ENCODE peak calls at places on chromosomes 12 and 14, in nine cellular contexts. One of them, this sample, is unnamed.

GRCh38 chr14:36254020-36254614 is 66.3 kb downstream of the MBIP start:
- DNase-seq in mucosa of gallbladder: no peak
- DNase-seq in prostate gland: no peak
- DNase-seq in neural crest cell: no peak
- DNase-seq in right atrium auricular region: no peak
- DNase-seq in stimulated activated CD8-positive, alpha-beta memory T cell treated with anti-CD3 and anti-CD28 coated beads, Interleukin-4, amount 100 ng/mL, for 48 hours: no peak
- DNase-seq in A549: no peak
- DNase-seq in adipocyte: peak; percentile 61
- DNase-seq in stimulated activated effector memory CD8-positive, alpha-beta T cell treated with anti-CD3 and anti-CD28 coated beads, Interleukin-12 subunit alpha, Interleukin-12 subunit beta, amount 100 ng/mL, for 72 hours: no peak
- DNase-seq in this sample: no peak

GRCh38 chr12:6340745-6341438 is 984 bp downstream of the TNFRSF1A start:
- DNase-seq in neural crest cell: no peak
- DNase-seq in stimulated activated CD8-positive, alpha-beta memory T cell treated with anti-CD3 and anti-CD28 coated beads, Interleukin-4, amount 100 ng/mL, for 48 hours: no peak
- DNase-seq in adipocyte: no peak
- DNase-seq in mucosa of gallbladder: no peak
- DNase-seq in stimulated activated effector memory CD8-positive, alpha-beta T cell treated with anti-CD3 and anti-CD28 coated beads, Interleukin-12 subunit alpha, Interleukin-12 subunit beta, amount 100 ng/mL, for 72 hours: no peak
- DNase-seq in prostate gland: no peak
- DNase-seq in right atrium auricular region: no peak
- DNase-seq in A549: no peak
- DNase-seq in this sample: no peak

GRCh38 chr12:104998423-104999346 is 12.6 kb downstream of the NOPCHAP1 start:
- DNase-seq in stimulated activated effector memory CD8-positive, alpha-beta T cell treated with anti-CD3 and anti-CD28 coated beads, Interleukin-12 subunit alpha, Interleukin-12 subunit beta, amount 100 ng/mL, for 72 hours: no peak
- DNase-seq in right atrium auricular region: no peak
- DNase-seq in prostate gland: no peak
- DNase-seq in neural crest cell: no peak
- DNase-seq in mucosa of gallbladder: no peak
- DNase-seq in stimulated activated CD8-positive, alpha-beta memory T cell treated with anti-CD3 and anti-CD28 coated beads, Interleukin-4, amount 100 ng/mL, for 48 hours: no peak
- DNase-seq in adipocyte: no peak
- DNase-seq in A549: no peak
- DNase-seq in this sample: peak; percentile 60

GRCh38 chr12:114920828-114921579 is 237.0 kb upstream of the TBX3 start:
- DNase-seq in prostate gland: no peak
- DNase-seq in A549: no peak
- DNase-seq in neural crest cell: no peak
- DNase-seq in stimulated activated effector memory CD8-positive, alpha-beta T cell treated with anti-CD3 and anti-CD28 coated beads, Interleukin-12 subunit alpha, Interleukin-12 subunit beta, amount 100 ng/mL, for 72 hours: no peak
- DNase-seq in mucosa of gallbladder: no peak
- DNase-seq in right atrium auricular region: no peak
- DNase-seq in stimulated activated CD8-positive, alpha-beta memory T cell treated with anti-CD3 and anti-CD28 coated beads, Interleukin-4, amount 100 ng/mL, for 48 hours: no peak
- DNase-seq in adipocyte: peak; percentile 32
- DNase-seq in this sample: no peak

GRCh38 chr14:100620437-100621100 is 33.4 kb upstream of the BEGAIN start:
- DNase-seq in stimulated activated CD8-positive, alpha-beta memory T cell treated with anti-CD3 and anti-CD28 coated beads, Interleukin-4, amount 100 ng/mL, for 48 hours: no peak
- DNase-seq in prostate gland: no peak
- DNase-seq in right atrium auricular region: no peak
- DNase-seq in neural crest cell: no peak
- DNase-seq in mucosa of gallbladder: no peak
- DNase-seq in stimulated activated effector memory CD8-positive, alpha-beta T cell treated with anti-CD3 and anti-CD28 coated beads, Interleukin-12 subunit alpha, Interleukin-12 subunit beta, amount 100 ng/mL, for 72 hours: no peak
- DNase-seq in A549: no peak
- DNase-seq in adipocyte: no peak
- DNase-seq in this sample: no peak

GRCh38 chr14:64720190-64720589 is 16.0 kb downstream of the PLEKHG3 start:
- DNase-seq in right atrium auricular region: no peak
- DNase-seq in stimulated activated effector memory CD8-positive, alpha-beta T cell treated with anti-CD3 and anti-CD28 coated beads, Interleukin-12 subunit alpha, Interleukin-12 subunit beta, amount 100 ng/mL, for 72 hours: no peak
- DNase-seq in mucosa of gallbladder: peak; percentile 83
- DNase-seq in adipocyte: no peak
- DNase-seq in stimulated activated CD8-positive, alpha-beta memory T cell treated with anti-CD3 and anti-CD28 coated beads, Interleukin-4, amount 100 ng/mL, for 48 hours: no peak
- DNase-seq in prostate gland: no peak
- DNase-seq in A549: peak; percentile 92
- DNase-seq in neural crest cell: no peak
- DNase-seq in this sample: peak; percentile 71

GRCh38 chr12:25957898-25958253 is 606 bp upstream of the RASSF8 start:
- DNase-seq in neural crest cell: no peak
- DNase-seq in stimulated activated effector memory CD8-positive, alpha-beta T cell treated with anti-CD3 and anti-CD28 coated beads, Interleukin-12 subunit alpha, Interleukin-12 subunit beta, amount 100 ng/mL, for 72 hours: no peak
- DNase-seq in right atrium auricular region: peak; percentile 72
- DNase-seq in mucosa of gallbladder: no peak
- DNase-seq in prostate gland: no peak
- DNase-seq in adipocyte: peak; percentile 83
- DNase-seq in stimulated activated CD8-positive, alpha-beta memory T cell treated with anti-CD3 and anti-CD28 coated beads, Interleukin-4, amount 100 ng/mL, for 48 hours: peak; percentile 27
- DNase-seq in A549: no peak
- DNase-seq in this sample: no peak

GRCh38 chr14:102777711-102778615 is 714 bp downstream of the TRAF3 start:
- DNase-seq in neural crest cell: no peak
- DNase-seq in A549: no peak
- DNase-seq in right atrium auricular region: no peak
- DNase-seq in mucosa of gallbladder: no peak
- DNase-seq in stimulated activated CD8-positive, alpha-beta memory T cell treated with anti-CD3 and anti-CD28 coated beads, Interleukin-4, amount 100 ng/mL, for 48 hours: peak; percentile 45
- DNase-seq in adipocyte: peak; percentile 71
- DNase-seq in prostate gland: no peak
- DNase-seq in stimulated activated effector memory CD8-positive, alpha-beta T cell treated with anti-CD3 and anti-CD28 coated beads, Interleukin-12 subunit alpha, Interleukin-12 subunit beta, amount 100 ng/mL, for 72 hours: peak; percentile 15
- DNase-seq in this sample: peak; percentile 26

GRCh38 chr14:64439141-64439540 is 26.2 kb upstream of the AKAP5 start:
- DNase-seq in mucosa of gallbladder: no peak
- DNase-seq in A549: no peak
- DNase-seq in right atrium auricular region: no peak
- DNase-seq in adipocyte: no peak
- DNase-seq in stimulated activated CD8-positive, alpha-beta memory T cell treated with anti-CD3 and anti-CD28 coated beads, Interleukin-4, amount 100 ng/mL, for 48 hours: no peak
- DNase-seq in stimulated activated effector memory CD8-positive, alpha-beta T cell treated with anti-CD3 and anti-CD28 coated beads, Interleukin-12 subunit alpha, Interleukin-12 subunit beta, amount 100 ng/mL, for 72 hours: no peak
- DNase-seq in prostate gland: no peak
- DNase-seq in neural crest cell: no peak
- DNase-seq in this sample: no peak

GRCh38 chr12:57280234-57281062 is 29.5 kb upstream of the STAC3 start:
- DNase-seq in stimulated activated CD8-positive, alpha-beta memory T cell treated with anti-CD3 and anti-CD28 coated beads, Interleukin-4, amount 100 ng/mL, for 48 hours: peak; percentile 78
- DNase-seq in adipocyte: peak; percentile 79
- DNase-seq in stimulated activated effector memory CD8-positive, alpha-beta T cell treated with anti-CD3 and anti-CD28 coated beads, Interleukin-12 subunit alpha, Interleukin-12 subunit beta, amount 100 ng/mL, for 72 hours: peak; percentile 43
- DNase-seq in right atrium auricular region: no peak
- DNase-seq in mucosa of gallbladder: peak; percentile 62
- DNase-seq in prostate gland: peak; percentile 56
- DNase-seq in A549: peak; percentile 89
- DNase-seq in neural crest cell: no peak
- DNase-seq in this sample: peak; percentile 79

GRCh38 chr14:28707814-28708213 is 58.8 kb upstream of the FOXG1 start:
- DNase-seq in adipocyte: peak; percentile 57
- DNase-seq in prostate gland: no peak
- DNase-seq in neural crest cell: no peak
- DNase-seq in stimulated activated CD8-positive, alpha-beta memory T cell treated with anti-CD3 and anti-CD28 coated beads, Interleukin-4, amount 100 ng/mL, for 48 hours: no peak
- DNase-seq in stimulated activated effector memory CD8-positive, alpha-beta T cell treated with anti-CD3 and anti-CD28 coated beads, Interleukin-12 subunit alpha, Interleukin-12 subunit beta, amount 100 ng/mL, for 72 hours: no peak
- DNase-seq in A549: no peak
- DNase-seq in mucosa of gallbladder: no peak
- DNase-seq in right atrium auricular region: no peak
- DNase-seq in this sample: no peak

GRCh38 chr12:124160102-124160501 is 134.8 kb upstream of the RFLNA start:
- DNase-seq in neural crest cell: no peak
- DNase-seq in stimulated activated CD8-positive, alpha-beta memory T cell treated with anti-CD3 and anti-CD28 coated beads, Interleukin-4, amount 100 ng/mL, for 48 hours: no peak
- DNase-seq in right atrium auricular region: no peak
- DNase-seq in prostate gland: no peak
- DNase-seq in stimulated activated effector memory CD8-positive, alpha-beta T cell treated with anti-CD3 and anti-CD28 coated beads, Interleukin-12 subunit alpha, Interleukin-12 subunit beta, amount 100 ng/mL, for 72 hours: no peak
- DNase-seq in A549: no peak
- DNase-seq in adipocyte: no peak
- DNase-seq in mucosa of gallbladder: no peak
- DNase-seq in this sample: no peak

GRCh38 chr12:65188179-65188709 is 18.9 kb downstream of the LEMD3 start:
- DNase-seq in prostate gland: no peak
- DNase-seq in right atrium auricular region: no peak
- DNase-seq in stimulated activated effector memory CD8-positive, alpha-beta T cell treated with anti-CD3 and anti-CD28 coated beads, Interleukin-12 subunit alpha, Interleukin-12 subunit beta, amount 100 ng/mL, for 72 hours: no peak
- DNase-seq in stimulated activated CD8-positive, alpha-beta memory T cell treated with anti-CD3 and anti-CD28 coated beads, Interleukin-4, amount 100 ng/mL, for 48 hours: no peak
- DNase-seq in A549: no peak
- DNase-seq in neural crest cell: no peak
- DNase-seq in mucosa of gallbladder: no peak
- DNase-seq in adipocyte: no peak
- DNase-seq in this sample: no peak

GRCh38 chr14:54474232-54474793 is 14.5 kb downstream of the GMFB start:
- DNase-seq in adipocyte: peak; percentile 55
- DNase-seq in stimulated activated CD8-positive, alpha-beta memory T cell treated with anti-CD3 and anti-CD28 coated beads, Interleukin-4, amount 100 ng/mL, for 48 hours: no peak
- DNase-seq in stimulated activated effector memory CD8-positive, alpha-beta T cell treated with anti-CD3 and anti-CD28 coated beads, Interleukin-12 subunit alpha, Interleukin-12 subunit beta, amount 100 ng/mL, for 72 hours: no peak
- DNase-seq in A549: no peak
- DNase-seq in right atrium auricular region: no peak
- DNase-seq in prostate gland: no peak
- DNase-seq in mucosa of gallbladder: no peak
- DNase-seq in neural crest cell: no peak
- DNase-seq in this sample: no peak

GRCh38 chr12:124548854-124549378 is 18.5 kb downstream of the NCOR2 start:
- DNase-seq in prostate gland: peak; percentile 73
- DNase-seq in stimulated activated effector memory CD8-positive, alpha-beta T cell treated with anti-CD3 and anti-CD28 coated beads, Interleukin-12 subunit alpha, Interleukin-12 subunit beta, amount 100 ng/mL, for 72 hours: no peak
- DNase-seq in stimulated activated CD8-positive, alpha-beta memory T cell treated with anti-CD3 and anti-CD28 coated beads, Interleukin-4, amount 100 ng/mL, for 48 hours: peak; percentile 63
- DNase-seq in mucosa of gallbladder: peak; percentile 53
- DNase-seq in right atrium auricular region: no peak
- DNase-seq in adipocyte: peak; percentile 80
- DNase-seq in A549: no peak
- DNase-seq in neural crest cell: no peak
- DNase-seq in this sample: no peak

GRCh38 chr14:50344116-50344775 is 32.1 kb downstream of the DMAC2L start:
- DNase-seq in mucosa of gallbladder: no peak
- DNase-seq in prostate gland: no peak
- DNase-seq in adipocyte: no peak
- DNase-seq in right atrium auricular region: no peak
- DNase-seq in A549: no peak
- DNase-seq in stimulated activated effector memory CD8-positive, alpha-beta T cell treated with anti-CD3 and anti-CD28 coated beads, Interleukin-12 subunit alpha, Interleukin-12 subunit beta, amount 100 ng/mL, for 72 hours: peak; percentile 41
- DNase-seq in neural crest cell: no peak
- DNase-seq in stimulated activated CD8-positive, alpha-beta memory T cell treated with anti-CD3 and anti-CD28 coated beads, Interleukin-4, amount 100 ng/mL, for 48 hours: peak; percentile 79
- DNase-seq in this sample: no peak

GRCh38 chr12:124500232-124501079 is 67.0 kb downstream of the NCOR2 start:
- DNase-seq in neural crest cell: no peak
- DNase-seq in A549: no peak
- DNase-seq in mucosa of gallbladder: no peak
- DNase-seq in stimulated activated CD8-positive, alpha-beta memory T cell treated with anti-CD3 and anti-CD28 coated beads, Interleukin-4, amount 100 ng/mL, for 48 hours: no peak
- DNase-seq in right atrium auricular region: no peak
- DNase-seq in adipocyte: peak; percentile 51
- DNase-seq in prostate gland: no peak
- DNase-seq in stimulated activated effector memory CD8-positive, alpha-beta T cell treated with anti-CD3 and anti-CD28 coated beads, Interleukin-12 subunit alpha, Interleukin-12 subunit beta, amount 100 ng/mL, for 72 hours: no peak
- DNase-seq in this sample: no peak

GRCh38 chr12:48156648-48157015 is 683 bp downstream of the ASB8 start:
- DNase-seq in right atrium auricular region: no peak
- DNase-seq in A549: no peak
- DNase-seq in mucosa of gallbladder: no peak
- DNase-seq in adipocyte: no peak
- DNase-seq in prostate gland: no peak
- DNase-seq in stimulated activated CD8-positive, alpha-beta memory T cell treated with anti-CD3 and anti-CD28 coated beads, Interleukin-4, amount 100 ng/mL, for 48 hours: no peak
- DNase-seq in stimulated activated effector memory CD8-positive, alpha-beta T cell treated with anti-CD3 and anti-CD28 coated beads, Interleukin-12 subunit alpha, Interleukin-12 subunit beta, amount 100 ng/mL, for 72 hours: no peak
- DNase-seq in neural crest cell: no peak
- DNase-seq in this sample: no peak

GRCh38 chr14:69291891-69292586 is 32.1 kb downstream of the GALNT16 start:
- DNase-seq in stimulated activated CD8-positive, alpha-beta memory T cell treated with anti-CD3 and anti-CD28 coated beads, Interleukin-4, amount 100 ng/mL, for 48 hours: no peak
- DNase-seq in neural crest cell: no peak
- DNase-seq in stimulated activated effector memory CD8-positive, alpha-beta T cell treated with anti-CD3 and anti-CD28 coated beads, Interleukin-12 subunit alpha, Interleukin-12 subunit beta, amount 100 ng/mL, for 72 hours: no peak
- DNase-seq in prostate gland: no peak
- DNase-seq in adipocyte: no peak
- DNase-seq in A549: no peak
- DNase-seq in mucosa of gallbladder: no peak
- DNase-seq in right atrium auricular region: no peak
- DNase-seq in this sample: no peak

GRCh38 chr12:49537231-49537708 is 1.6 kb upstream of the KCNH3 start:
- DNase-seq in adipocyte: peak; percentile 25
- DNase-seq in prostate gland: no peak
- DNase-seq in stimulated activated effector memory CD8-positive, alpha-beta T cell treated with anti-CD3 and anti-CD28 coated beads, Interleukin-12 subunit alpha, Interleukin-12 subunit beta, amount 100 ng/mL, for 72 hours: no peak
- DNase-seq in right atrium auricular region: no peak
- DNase-seq in stimulated activated CD8-positive, alpha-beta memory T cell treated with anti-CD3 and anti-CD28 coated beads, Interleukin-4, amount 100 ng/mL, for 48 hours: no peak
- DNase-seq in neural crest cell: no peak
- DNase-seq in A549: no peak
- DNase-seq in mucosa of gallbladder: no peak
- DNase-seq in this sample: no peak

GRCh38 chr12:47317182-47317915 is 237.6 kb upstream of the AMIGO2 start:
- DNase-seq in right atrium auricular region: no peak
- DNase-seq in neural crest cell: no peak
- DNase-seq in prostate gland: no peak
- DNase-seq in stimulated activated effector memory CD8-positive, alpha-beta T cell treated with anti-CD3 and anti-CD28 coated beads, Interleukin-12 subunit alpha, Interleukin-12 subunit beta, amount 100 ng/mL, for 72 hours: no peak
- DNase-seq in mucosa of gallbladder: no peak
- DNase-seq in adipocyte: no peak
- DNase-seq in stimulated activated CD8-positive, alpha-beta memory T cell treated with anti-CD3 and anti-CD28 coated beads, Interleukin-4, amount 100 ng/mL, for 48 hours: no peak
- DNase-seq in A549: no peak
- DNase-seq in this sample: no peak

GRCh38 chr14:65966188-65966587 is 520.0 kb upstream of the CCDC196 start:
- DNase-seq in mucosa of gallbladder: no peak
- DNase-seq in adipocyte: no peak
- DNase-seq in stimulated activated effector memory CD8-positive, alpha-beta T cell treated with anti-CD3 and anti-CD28 coated beads, Interleukin-12 subunit alpha, Interleukin-12 subunit beta, amount 100 ng/mL, for 72 hours: no peak
- DNase-seq in neural crest cell: no peak
- DNase-seq in stimulated activated CD8-positive, alpha-beta memory T cell treated with anti-CD3 and anti-CD28 coated beads, Interleukin-4, amount 100 ng/mL, for 48 hours: no peak
- DNase-seq in right atrium auricular region: no peak
- DNase-seq in A549: no peak
- DNase-seq in prostate gland: no peak
- DNase-seq in this sample: no peak

GRCh38 chr12:12439636-12440035 is 82.8 kb downstream of the BORCS5 start:
- DNase-seq in stimulated activated effector memory CD8-positive, alpha-beta T cell treated with anti-CD3 and anti-CD28 coated beads, Interleukin-12 subunit alpha, Interleukin-12 subunit beta, amount 100 ng/mL, for 72 hours: no peak
- DNase-seq in A549: peak; percentile 77
- DNase-seq in right atrium auricular region: no peak
- DNase-seq in neural crest cell: no peak
- DNase-seq in mucosa of gallbladder: no peak
- DNase-seq in adipocyte: no peak
- DNase-seq in prostate gland: no peak
- DNase-seq in stimulated activated CD8-positive, alpha-beta memory T cell treated with anti-CD3 and anti-CD28 coated beads, Interleukin-4, amount 100 ng/mL, for 48 hours: peak; percentile 82
- DNase-seq in this sample: peak; percentile 63

GRCh38 chr14:24991821-24992220 is 58.1 kb downstream of the STXBP6 start:
- DNase-seq in stimulated activated CD8-positive, alpha-beta memory T cell treated with anti-CD3 and anti-CD28 coated beads, Interleukin-4, amount 100 ng/mL, for 48 hours: no peak
- DNase-seq in right atrium auricular region: no peak
- DNase-seq in adipocyte: no peak
- DNase-seq in mucosa of gallbladder: no peak
- DNase-seq in stimulated activated effector memory CD8-positive, alpha-beta T cell treated with anti-CD3 and anti-CD28 coated beads, Interleukin-12 subunit alpha, Interleukin-12 subunit beta, amount 100 ng/mL, for 72 hours: no peak
- DNase-seq in A549: no peak
- DNase-seq in prostate gland: no peak
- DNase-seq in neural crest cell: no peak
- DNase-seq in this sample: no peak

GRCh38 chr14:32697704-32698103 is 241.0 kb upstream of the NPAS3 start:
- DNase-seq in neural crest cell: no peak
- DNase-seq in A549: no peak
- DNase-seq in adipocyte: peak; percentile 44
- DNase-seq in prostate gland: no peak
- DNase-seq in stimulated activated CD8-positive, alpha-beta memory T cell treated with anti-CD3 and anti-CD28 coated beads, Interleukin-4, amount 100 ng/mL, for 48 hours: no peak
- DNase-seq in right atrium auricular region: no peak
- DNase-seq in mucosa of gallbladder: no peak
- DNase-seq in stimulated activated effector memory CD8-positive, alpha-beta T cell treated with anti-CD3 and anti-CD28 coated beads, Interleukin-12 subunit alpha, Interleukin-12 subunit beta, amount 100 ng/mL, for 72 hours: no peak
- DNase-seq in this sample: no peak

GRCh38 chr14:54366726-54367707 is 29.8 kb upstream of the CDKN3 start:
- DNase-seq in neural crest cell: no peak
- DNase-seq in adipocyte: peak; percentile 74
- DNase-seq in stimulated activated CD8-positive, alpha-beta memory T cell treated with anti-CD3 and anti-CD28 coated beads, Interleukin-4, amount 100 ng/mL, for 48 hours: peak; percentile 29
- DNase-seq in mucosa of gallbladder: peak; percentile 52
- DNase-seq in prostate gland: no peak
- DNase-seq in stimulated activated effector memory CD8-positive, alpha-beta T cell treated with anti-CD3 and anti-CD28 coated beads, Interleukin-12 subunit alpha, Interleukin-12 subunit beta, amount 100 ng/mL, for 72 hours: no peak
- DNase-seq in A549: peak; percentile 73
- DNase-seq in right atrium auricular region: peak; percentile 36
- DNase-seq in this sample: peak; percentile 56

GRCh38 chr14:50668852-50669194 is 717 bp upstream of the SAV1 start:
- DNase-seq in right atrium auricular region: no peak
- DNase-seq in adipocyte: no peak
- DNase-seq in stimulated activated effector memory CD8-positive, alpha-beta T cell treated with anti-CD3 and anti-CD28 coated beads, Interleukin-12 subunit alpha, Interleukin-12 subunit beta, amount 100 ng/mL, for 72 hours: no peak
- DNase-seq in stimulated activated CD8-positive, alpha-beta memory T cell treated with anti-CD3 and anti-CD28 coated beads, Interleukin-4, amount 100 ng/mL, for 48 hours: no peak
- DNase-seq in prostate gland: no peak
- DNase-seq in A549: no peak
- DNase-seq in neural crest cell: no peak
- DNase-seq in mucosa of gallbladder: no peak
- DNase-seq in this sample: no peak

GRCh38 chr12:127389923-127390322 is 877.0 kb upstream of the TMEM132C start:
- DNase-seq in right atrium auricular region: no peak
- DNase-seq in stimulated activated effector memory CD8-positive, alpha-beta T cell treated with anti-CD3 and anti-CD28 coated beads, Interleukin-12 subunit alpha, Interleukin-12 subunit beta, amount 100 ng/mL, for 72 hours: no peak
- DNase-seq in adipocyte: peak; percentile 81
- DNase-seq in prostate gland: no peak
- DNase-seq in A549: peak; percentile 6
- DNase-seq in neural crest cell: peak; percentile 16
- DNase-seq in mucosa of gallbladder: no peak
- DNase-seq in stimulated activated CD8-positive, alpha-beta memory T cell treated with anti-CD3 and anti-CD28 coated beads, Interleukin-4, amount 100 ng/mL, for 48 hours: no peak
- DNase-seq in this sample: peak; percentile 3

GRCh38 chr12:108495054-108495453 is 20.0 kb upstream of the FICD start:
- DNase-seq in A549: peak; percentile 59
- DNase-seq in prostate gland: no peak
- DNase-seq in adipocyte: peak; percentile 43
- DNase-seq in mucosa of gallbladder: no peak
- DNase-seq in stimulated activated CD8-positive, alpha-beta memory T cell treated with anti-CD3 and anti-CD28 coated beads, Interleukin-4, amount 100 ng/mL, for 48 hours: peak; percentile 66
- DNase-seq in stimulated activated effector memory CD8-positive, alpha-beta T cell treated with anti-CD3 and anti-CD28 coated beads, Interleukin-12 subunit alpha, Interleukin-12 subunit beta, amount 100 ng/mL, for 72 hours: no peak
- DNase-seq in right atrium auricular region: no peak
- DNase-seq in neural crest cell: peak; percentile 43
- DNase-seq in this sample: peak; percentile 60

GRCh38 chr14:100022772-100023451 is 42.3 kb upstream of the EVL start:
- DNase-seq in mucosa of gallbladder: no peak
- DNase-seq in A549: no peak
- DNase-seq in stimulated activated CD8-positive, alpha-beta memory T cell treated with anti-CD3 and anti-CD28 coated beads, Interleukin-4, amount 100 ng/mL, for 48 hours: no peak
- DNase-seq in adipocyte: no peak
- DNase-seq in right atrium auricular region: no peak
- DNase-seq in neural crest cell: no peak
- DNase-seq in prostate gland: no peak
- DNase-seq in stimulated activated effector memory CD8-positive, alpha-beta T cell treated with anti-CD3 and anti-CD28 coated beads, Interleukin-12 subunit alpha, Interleukin-12 subunit beta, amount 100 ng/mL, for 72 hours: no peak
- DNase-seq in this sample: no peak

GRCh38 chr12:466039-466438 is 6.3 kb downstream of the B4GALNT3 start:
- DNase-seq in mucosa of gallbladder: no peak
- DNase-seq in right atrium auricular region: peak; percentile 66
- DNase-seq in A549: no peak
- DNase-seq in stimulated activated effector memory CD8-positive, alpha-beta T cell treated with anti-CD3 and anti-CD28 coated beads, Interleukin-12 subunit alpha, Interleukin-12 subunit beta, amount 100 ng/mL, for 72 hours: no peak
- DNase-seq in stimulated activated CD8-positive, alpha-beta memory T cell treated with anti-CD3 and anti-CD28 coated beads, Interleukin-4, amount 100 ng/mL, for 48 hours: no peak
- DNase-seq in prostate gland: peak; percentile 33
- DNase-seq in neural crest cell: no peak
- DNase-seq in adipocyte: no peak
- DNase-seq in this sample: no peak

This sample was measured in Calu3.